ENCODE peak calls at places on chromosomes 6 and 20, in four cellular contexts. Z is natural killer cell, C is GM10248, A is PC-9. T is an unnamed sample.

GRCh38 chr6:161370882-161371281 is 97.0 kb upstream of the AGPAT4 start:
- DNase-seq in Z (peak), C (peak), A (peak), T (peak)

GRCh38 chr20:58557713-58558335 is 42.6 kb upstream of the APCDD1L start:
- DNase-seq in Z (no peak), C (no peak), A (no peak), T (no peak)

GRCh38 chr6:136717297-136717990 is 74.8 kb downstream of the MAP3K5 start:
- DNase-seq in Z (no peak), C (peak), A (no peak), T (no peak)

GRCh38 chr20:64237316-64237715 is 18.2 kb upstream of the PCMTD2 start:
- DNase-seq in Z (no peak), C (no peak), A (no peak), T (no peak)

GRCh38 chr6:123462141-123462540 is 174.6 kb downstream of the TRDN start:
- DNase-seq in Z (no peak), C (no peak), A (no peak), T (no peak)

GRCh38 chr6:149334682-149335160 is 17.2 kb downstream of the TAB2 start:
- DNase-seq in Z (no peak), C (no peak), A (peak), T (peak)

GRCh38 chr6:138580801-138581200 is 81.5 kb upstream of the NHSL1 start:
- DNase-seq in Z (no peak), C (no peak), A (no peak), T (no peak)

GRCh38 chr6:62519574-62519973 is 233.5 kb upstream of the KHDRBS2 start:
- DNase-seq in Z (no peak), C (no peak), A (no peak), T (no peak)

GRCh38 chr6:90368001-90368400 is 71.4 kb upstream of the BACH2 start:
- DNase-seq in Z (no peak), C (no peak), A (no peak), T (no peak)

GRCh38 chr20:50930139-50931047 is 844 bp downstream of the ADNP start:
- DNase-seq in Z (no peak), C (no peak), A (peak), T (peak)

GRCh38 chr6:111576302-111576701 is 29.4 kb downstream of the TRAF3IP2 start:
- DNase-seq in Z (no peak), C (no peak), A (no peak), T (no peak)

GRCh38 chr6:152380351-152380767 is 256.8 kb downstream of the SYNE1 start:
- DNase-seq in Z (no peak), C (no peak), A (no peak), T (peak)

GRCh38 chr6:154457881-154458284 is 52.6 kb downstream of the CNKSR3 start:
- DNase-seq in Z (no peak), C (no peak), A (no peak), T (peak)

DNA sequence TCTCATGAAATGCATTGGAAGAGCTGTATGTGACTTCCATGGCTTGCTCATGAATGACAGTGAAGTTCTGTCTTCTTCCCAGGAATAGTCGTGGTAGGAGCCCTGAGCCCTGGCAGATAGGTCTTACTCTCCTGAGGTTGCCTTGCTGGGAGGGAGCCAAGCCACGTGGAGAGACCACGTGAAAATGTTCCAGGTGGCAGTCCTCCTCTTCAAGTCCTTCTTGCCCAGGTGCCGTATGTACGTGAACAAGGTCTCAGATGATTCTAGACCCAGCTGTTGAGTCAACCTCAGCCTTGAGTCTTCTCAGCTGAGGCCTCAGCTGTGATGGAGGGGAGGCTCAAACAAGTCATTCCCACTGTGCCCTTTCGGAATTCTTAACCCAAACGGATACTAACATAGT is 192.4 kb upstream of the PRDM1 start:
- DNase-seq in Z (no peak), C (no peak), A (no peak), T (no peak)
- TF ChIP-seq CTCF in Z (no peak), C (no peak), A (no peak), T (no peak)

GRCh38 chr6:82257088-82257774 is 9.7 kb upstream of the IBTK start:
- DNase-seq in Z (no peak), C (no peak), A (no peak), T (no peak)
- TF ChIP-seq CTCF in Z (no peak), C (no peak), A (no peak), T (no peak)

DNA sequence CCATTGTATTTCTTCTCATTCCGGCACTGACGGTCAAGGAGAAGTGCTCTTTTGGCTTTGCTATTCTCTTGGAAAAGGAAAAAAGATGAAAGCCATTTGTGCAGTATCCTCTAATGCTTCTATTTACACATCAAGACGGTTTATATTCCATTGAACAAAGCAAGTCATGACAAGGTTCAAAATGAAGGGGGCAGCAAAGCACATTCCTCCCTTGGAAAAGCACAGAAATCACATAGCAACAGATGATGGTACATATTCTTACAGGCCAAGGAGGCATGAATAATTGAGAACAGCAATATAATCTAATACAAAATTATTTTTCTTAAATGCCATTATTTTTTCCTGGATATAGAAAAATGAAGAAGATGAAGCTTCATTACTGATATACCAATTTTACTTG is 508.2 kb upstream of the JAG1 start:
- DNase-seq in Z (no peak), C (no peak), A (no peak), T (no peak)
- TF ChIP-seq CTCF in Z (no peak), C (no peak), A (no peak), T (no peak)

DNA sequence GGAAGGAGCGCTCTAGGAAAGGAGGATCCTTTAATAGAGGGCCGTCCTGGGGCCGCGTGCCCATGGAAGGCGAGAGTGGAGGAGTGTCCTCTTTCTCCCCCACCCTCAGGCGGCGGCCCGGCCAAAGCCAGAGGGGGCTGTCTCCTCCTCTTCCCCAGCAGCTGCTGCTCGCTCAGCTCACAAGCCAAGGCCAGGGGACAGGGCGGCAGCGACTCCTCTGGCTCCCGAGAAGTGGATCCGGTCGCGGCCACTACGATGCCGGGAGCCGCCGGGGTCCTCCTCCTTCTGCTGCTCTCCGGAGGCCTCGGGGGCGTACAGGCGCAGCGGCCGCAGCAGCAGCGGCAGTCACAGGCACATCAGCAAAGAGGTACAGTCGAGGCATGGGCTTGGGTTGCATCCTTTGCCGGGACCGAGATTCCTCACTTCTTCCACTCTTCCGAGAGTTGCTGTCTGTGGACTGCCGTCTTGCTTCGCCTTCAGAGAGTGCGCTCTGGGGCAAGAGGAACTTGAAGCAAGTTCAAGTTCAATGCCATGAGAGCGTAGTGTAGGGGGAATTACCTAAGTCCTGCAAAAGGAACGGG is at the start of gene LAMA2:
- DNase-seq in Z (no peak), C (no peak), A (peak), T (no peak)
- TF ChIP-seq CTCF in Z (no peak), C (no peak), A (no peak), T (no peak)

DNA sequence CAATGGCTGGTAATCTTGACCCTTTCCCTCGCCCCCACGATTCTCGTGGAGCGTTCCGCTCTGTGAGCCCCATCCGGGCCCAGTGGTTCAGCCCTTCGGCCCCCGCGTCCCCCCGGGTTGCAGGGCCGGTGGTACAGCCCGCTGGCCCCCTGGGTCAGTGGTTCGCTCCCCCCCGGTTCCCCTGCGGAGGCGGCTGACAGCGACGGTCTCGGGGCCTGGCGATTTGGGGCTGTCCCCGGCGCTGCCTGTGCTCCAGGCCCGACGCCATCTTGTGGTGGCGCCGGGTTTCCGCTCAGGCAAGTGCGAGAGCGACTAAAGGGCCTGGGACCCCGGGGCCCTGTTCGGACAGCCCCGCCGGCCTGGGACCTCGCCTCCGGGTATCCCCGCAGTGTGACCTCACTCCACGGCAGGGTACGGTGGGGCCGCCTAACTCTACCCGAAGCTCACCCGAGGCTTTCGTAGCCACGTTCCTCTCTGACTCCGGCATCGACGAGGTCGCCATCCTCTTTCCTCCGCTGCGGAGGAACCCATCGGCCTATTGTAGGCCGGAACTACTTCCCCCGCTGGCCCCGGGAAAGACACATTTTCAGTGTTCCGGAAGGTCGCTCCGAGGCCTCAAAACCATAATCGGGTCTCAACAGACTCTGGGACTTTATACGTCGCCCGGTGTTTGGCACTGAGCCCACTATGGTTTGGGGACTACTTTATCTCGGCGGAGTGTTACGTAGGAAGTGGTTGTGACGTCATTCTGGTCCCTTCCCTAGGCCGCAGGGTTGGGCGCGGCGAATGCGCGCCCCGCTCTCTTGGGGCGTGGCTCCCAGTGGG is at the start of gene ZNF335:
- DNase-seq in Z (peak), C (peak), A (peak), T (peak)
- TF ChIP-seq CTCF in Z (no peak), C (no peak), A (peak), T (no peak)

GRCh38 chr6:14865609-14866100 is 380.2 kb upstream of the JARID2 start:
- DNase-seq in Z (peak), C (peak), A (no peak), T (no peak)

GRCh38 chr6:14862845-14863244 is 383.0 kb upstream of the JARID2 start:
- DNase-seq in Z (no peak), C (no peak), A (no peak), T (no peak)

GRCh38 chr6:14861491-14861943 is 384.4 kb upstream of the JARID2 start:
- DNase-seq in Z (no peak), C (no peak), A (no peak), T (no peak)

GRCh38 chr6:14867807-14868206 is 378.1 kb upstream of the JARID2 start:
- DNase-seq in Z (no peak), C (no peak), A (no peak), T (no peak)

GRCh38 chr6:14863896-14864850 is 381.7 kb upstream of the JARID2 start:
- DNase-seq in Z (no peak), C (no peak), A (no peak), T (no peak)
- TF ChIP-seq CTCF in Z (no peak), C (no peak), A (no peak), T (no peak)

GRCh38 chr6:1586861-1587450 is 22.8 kb upstream of the FOXC1 start:
- DNase-seq in Z (no peak), C (no peak), A (no peak), T (no peak)

GRCh38 chr6:1585669-1586049 is 24.1 kb upstream of the FOXC1 start:
- DNase-seq in Z (no peak), C (no peak), A (no peak), T (no peak)

GRCh38 chr6:1586256-1586655 is 23.5 kb upstream of the FOXC1 start:
- DNase-seq in Z (no peak), C (no peak), A (no peak), T (no peak)

GRCh38 chr6:1584146-1584545 is 25.6 kb upstream of the FOXC1 start:
- DNase-seq in Z (no peak), C (no peak), A (no peak), T (no peak)

DNA sequence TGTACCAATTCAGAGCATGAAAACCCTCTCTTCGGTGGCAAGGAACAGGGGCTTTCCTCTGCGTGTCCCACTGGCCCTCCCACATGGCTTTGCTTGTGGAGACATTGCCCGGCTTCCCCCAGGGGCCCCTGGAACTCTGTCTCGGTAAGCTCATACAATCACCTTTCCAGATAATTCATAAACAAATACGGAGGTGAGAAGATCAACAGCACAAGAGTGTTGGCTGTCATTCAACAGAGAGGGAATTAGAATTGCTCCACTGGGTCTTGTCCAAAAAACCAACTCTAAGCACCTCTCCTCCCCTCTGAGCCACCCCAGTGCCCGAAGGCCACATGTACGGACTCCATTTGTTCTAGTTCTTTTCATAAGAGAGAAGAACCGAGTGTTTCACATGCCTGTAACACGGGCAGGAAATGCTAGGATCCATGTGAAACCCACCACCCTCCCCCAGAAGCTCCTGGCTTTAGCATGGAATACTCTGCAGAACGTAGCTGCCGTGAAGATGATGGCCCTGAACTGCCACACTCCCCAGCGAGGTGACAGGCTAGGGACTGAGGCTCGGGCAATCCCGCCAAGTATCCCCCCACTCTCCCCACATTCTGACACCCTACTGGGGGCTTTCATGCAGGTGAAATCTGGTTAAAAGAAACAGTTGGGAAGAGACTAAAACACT is 24.6 kb upstream of the FOXC1 start:
- DNase-seq in Z (no peak), C (no peak), A (no peak), T (no peak)
- TF ChIP-seq CTCF in Z (no peak), C (no peak), A (no peak), T (no peak)

GRCh38 chr6:69914015-69914485 is 47.7 kb downstream of the COL19A1 start:
- DNase-seq in Z (no peak), C (no peak), A (no peak), T (no peak)
- TF ChIP-seq CTCF in Z (no peak), C (no peak), A (no peak), T (no peak)

GRCh38 chr20:45212831-45213230 is 6.0 kb downstream of the SEMG1 start:
- DNase-seq in Z (no peak), C (no peak), A (no peak), T (no peak)

GRCh38 chr20:45223136-45223535 is 2.0 kb downstream of the SEMG2 start:
- DNase-seq in Z (no peak), C (no peak), A (no peak), T (no peak)

GRCh38 chr20:45218133-45218532 is 3.0 kb upstream of the SEMG2 start:
- DNase-seq in Z (no peak), C (no peak), A (no peak), T (no peak)

GRCh38 chr20:45221076-45221475 is at the start of gene SEMG2:
- DNase-seq in Z (no peak), C (no peak), A (no peak), T (no peak)

GRCh38 chr20:45218636-45219035 is 2.5 kb upstream of the SEMG2 start:
- DNase-seq in Z (no peak), C (no peak), A (no peak), T (no peak)
- TF ChIP-seq CTCF in Z (no peak), C (no peak), A (no peak), T (no peak)

GRCh38 chr20:36506253-36506652 is 35.1 kb upstream of the MYL9 start:
- DNase-seq in Z (no peak), C (no peak), A (no peak), T (peak)
- TF ChIP-seq CTCF in Z (no peak), C (peak), A (peak), T (no peak)

T was measured in MCF 10A.